ENCODE peak calls at places on chromosomes 6 and 20, in six cellular contexts. X is neural progenitor cell; V is amniotic stem cell; A is CD4-positive, alpha-beta T cell; K is nucleus accumbens; D is iris pigment epithelial cell. H is an unnamed sample.

GRCh38 chr6:3844097-3844463 is 5.1 kb upstream of the FAM50B start:
- DNase-seq in X (no peak), V (no peak), A (no peak), K (no peak), D (peak), H (peak)

GRCh38 chr6:27873101-27874030 is 38.8 kb downstream of the OR2B2 start:
- DNase-seq in X (peak), V (peak), A (peak), K (no peak), D (peak), H (peak)

GRCh38 chr6:124964084-124964763 is 2.0 kb downstream of the RNF217 start:
- DNase-seq in X (peak), V (no peak), A (no peak), K (no peak), D (peak), H (peak)

GRCh38 chr20:15045246-15045645 is 707.8 kb upstream of the FLRT3 start:
- DNase-seq in X (no peak), V (no peak), A (no peak), K (no peak), D (peak), H (no peak)

GRCh38 chr6:33082702-33083101 is 6.9 kb downstream of the HLA-DPB1 start:
- DNase-seq in X (peak), V (peak), A (no peak), K (no peak), D (peak), H (peak)

GRCh38 chr6:26016326-26017275 is 54.0 kb downstream of the TRIM38 start:
- DNase-seq in X (no peak), V (no peak), A (no peak), K (no peak), D (no peak), H (peak)

GRCh38 chr6:90663106-90663505 is 76.2 kb upstream of the MAP3K7 start:
- DNase-seq in X (no peak), V (no peak), A (no peak), K (no peak), D (no peak), H (no peak)

GRCh38 chr6:148414836-148415235 is 72.2 kb downstream of the SASH1 start:
- DNase-seq in X (no peak), V (peak), A (no peak), K (no peak), D (peak), H (peak)

GRCh38 chr20:37562695-37563480 is 35.2 kb upstream of the BLCAP start:
- DNase-seq in X (no peak), V (no peak), A (no peak), K (no peak), D (no peak), H (no peak)

GRCh38 chr6:151088599-151088935 is 151.2 kb upstream of the AKAP12 start:
- DNase-seq in X (no peak), V (no peak), A (no peak), K (no peak), D (no peak), H (no peak)

GRCh38 chr6:113050010-113050893 is 703.1 kb downstream of the RFPL4B start:
- DNase-seq in X (peak), V (no peak), A (no peak), K (no peak), D (peak), H (peak)

GRCh38 chr20:50187403-50188051 is 3.1 kb upstream of the CEBPB start:
- DNase-seq in X (no peak), V (no peak), A (no peak), K (no peak), D (peak), H (peak)

GRCh38 chr6:37560737-37561103 is 61.0 kb upstream of the CCDC167 start:
- DNase-seq in X (no peak), V (no peak), A (no peak), K (no peak), D (no peak), H (no peak)

GRCh38 chr6:158284340-158285210 is 27.7 kb upstream of the TULP4 start:
- DNase-seq in X (peak), V (peak), A (no peak), K (no peak), D (peak), H (peak)

GRCh38 chr6:43489277-43490072 is 12.1 kb downstream of the TJAP1 start:
- DNase-seq in X (peak), V (no peak), A (no peak), K (peak), D (no peak), H (no peak)

GRCh38 chr20:18802012-18802634 is 11.5 kb upstream of the SCP2D1 start:
- DNase-seq in X (no peak), V (no peak), A (no peak), K (no peak), D (no peak), H (no peak)

GRCh38 chr6:109322825-109323580 is 59.3 kb downstream of the CD164 start:
- DNase-seq in X (no peak), V (no peak), A (no peak), K (no peak), D (no peak), H (no peak)

GRCh38 chr20:59269396-59270025 is 30.9 kb upstream of the EDN3 start:
- DNase-seq in X (peak), V (no peak), A (no peak), K (no peak), D (no peak), H (no peak)

GRCh38 chr6:133240511-133241087 is 558 bp upstream of the EYA4 start:
- DNase-seq in X (peak), V (no peak), A (no peak), K (no peak), D (peak), H (peak)

GRCh38 chr6:111030008-111031006 is 48.5 kb downstream of the RPF2 start:
- DNase-seq in X (no peak), V (no peak), A (no peak), K (no peak), D (peak), H (no peak)

GRCh38 chr20:35085477-35086225 is 7.0 kb downstream of the TRPC4AP start:
- DNase-seq in X (no peak), V (no peak), A (no peak), K (no peak), D (no peak), H (no peak)

GRCh38 chr6:133854633-133855598 is 34.0 kb upstream of the TCF21 start:
- DNase-seq in X (peak), V (no peak), A (no peak), K (no peak), D (no peak), H (no peak)

GRCh38 chr20:14344746-14345145 is 7.3 kb upstream of the FLRT3 start:
- DNase-seq in X (peak), V (no peak), A (no peak), K (no peak), D (no peak), H (no peak)

GRCh38 chr20:57265649-57266250 is 691 bp downstream of the BMP7 start:
- DNase-seq in X (peak), V (no peak), A (no peak), K (no peak), D (no peak), H (no peak)

GRCh38 chr6:346389-347030 is 45.0 kb upstream of the IRF4 start:
- DNase-seq in X (no peak), V (no peak), A (no peak), K (no peak), D (peak), H (peak)

GRCh38 chr20:34472246-34472925 is 43.8 kb upstream of the DYNLRB1 start:
- DNase-seq in X (no peak), V (peak), A (no peak), K (no peak), D (peak), H (peak)

GRCh38 chr6:54873589-54873988 is 27.0 kb downstream of the FAM83B start:
- DNase-seq in X (no peak), V (no peak), A (no peak), K (no peak), D (no peak), H (no peak)

GRCh38 chr6:136539967-136540366 is 10.3 kb downstream of the MAP7 start:
- DNase-seq in X (peak), V (no peak), A (no peak), K (no peak), D (no peak), H (no peak)

GRCh38 chr20:13447385-13448180 is 191.1 kb downstream of the TASP1 start:
- DNase-seq in X (no peak), V (no peak), A (no peak), K (no peak), D (no peak), H (no peak)

GRCh38 chr6:150202404-150202803 is 59.6 kb downstream of the PPP1R14C start:
- DNase-seq in X (no peak), V (no peak), A (no peak), K (no peak), D (no peak), H (no peak)

GRCh38 chr6:28488916-28489365 is 26.7 kb downstream of the GPX6 start:
- DNase-seq in X (peak), V (peak), A (no peak), K (no peak), D (peak), H (peak)

GRCh38 chr6:130681028-130681427 is 146.2 kb upstream of the SMLR1 start:
- DNase-seq in X (no peak), V (no peak), A (no peak), K (no peak), D (peak), H (peak)

GRCh38 chr20:36465109-36466080 is 75.9 kb upstream of the MYL9 start:
- DNase-seq in X (peak), V (peak), A (no peak), K (no peak), D (peak), H (peak)

GRCh38 chr6:169454204-169454871 is 200.7 kb upstream of the THBS2 start:
- DNase-seq in X (no peak), V (no peak), A (no peak), K (no peak), D (peak), H (peak)

GRCh38 chr20:44111712-44112335 is 75.2 kb downstream of the JPH2 start:
- DNase-seq in X (no peak), V (no peak), A (no peak), K (no peak), D (peak), H (peak)

GRCh38 chr6:25703005-25703404 is 51.0 kb downstream of the SCGN start:
- DNase-seq in X (no peak), V (no peak), A (no peak), K (no peak), D (no peak), H (no peak)

GRCh38 chr6:158718431-158719126 is 68.7 kb downstream of the SYTL3 start:
- DNase-seq in X (peak), V (no peak), A (no peak), K (no peak), D (peak), H (no peak)